ENCODE peak calls at places on chromosomes 16 and 17, in six cellular contexts. One of them, this sample, is unnamed.
A peak's percentile ranks its signal among the peaks of the same experiment; 100 is the strongest.

GRCh38 chr17:40021471-40021961 is 6.3 kb downstream of the CSF3 start:
- DNase-seq in mesenchymal stem cell: peak; percentile 55
- DNase-seq in IMR-90: peak; percentile 61
- DNase-seq in trophoblast cell: no peak
- DNase-seq in H1: no peak
- DNase-seq in neuronal stem cell: no peak
- DNase-seq in this sample: no peak

GRCh38 chr17:59839646-59840328 is 53.0 kb downstream of the TUBD1 start:
- DNase-seq in neuronal stem cell: no peak
- DNase-seq in H1: no peak
- DNase-seq in trophoblast cell: peak; percentile 84
- DNase-seq in mesenchymal stem cell: no peak
- DNase-seq in IMR-90: no peak
- DNase-seq in this sample: no peak

GRCh38 chr16:57611184-57611583 is 17.2 kb upstream of the ADGRG1 start:
- DNase-seq in mesenchymal stem cell: no peak
- DNase-seq in neuronal stem cell: no peak
- DNase-seq in trophoblast cell: peak; percentile 71
- DNase-seq in IMR-90: peak; percentile 81
- DNase-seq in H1: no peak
- DNase-seq in this sample: no peak

GRCh38 chr16:80580109-80580832 is 39.5 kb downstream of the DYNLRB2 start:
- DNase-seq in IMR-90: peak; percentile 45
- DNase-seq in neuronal stem cell: no peak
- DNase-seq in mesenchymal stem cell: no peak
- DNase-seq in trophoblast cell: no peak
- DNase-seq in H1: no peak
- DNase-seq in this sample: no peak

GRCh38 chr17:76736349-76737081 is 616 bp downstream of the SRSF2 start:
- DNase-seq in IMR-90: peak; percentile 60
- DNase-seq in H1: peak; percentile 60
- DNase-seq in neuronal stem cell: peak; percentile 75
- DNase-seq in trophoblast cell: peak; percentile 73
- DNase-seq in mesenchymal stem cell: peak; percentile 76
- DNase-seq in this sample: peak; percentile 73

GRCh38 chr16:27347930-27348685 is 34.3 kb downstream of the IL4R start:
- DNase-seq in IMR-90: no peak
- DNase-seq in mesenchymal stem cell: no peak
- DNase-seq in H1: no peak
- DNase-seq in neuronal stem cell: no peak
- DNase-seq in trophoblast cell: no peak
- DNase-seq in this sample: no peak

GRCh38 chr16:6148361-6148760 is 1050.8 kb upstream of the EEF2KMT start:
- DNase-seq in IMR-90: no peak
- DNase-seq in mesenchymal stem cell: no peak
- DNase-seq in trophoblast cell: no peak
- DNase-seq in H1: no peak
- DNase-seq in neuronal stem cell: no peak
- DNase-seq in this sample: no peak

GRCh38 chr16:50616883-50617629 is 64.1 kb downstream of the SNX20 start:
- DNase-seq in trophoblast cell: no peak
- DNase-seq in H1: no peak
- DNase-seq in IMR-90: no peak
- DNase-seq in neuronal stem cell: no peak
- DNase-seq in mesenchymal stem cell: no peak
- DNase-seq in this sample: peak; percentile 87

GRCh38 chr17:1087381-1088241 is 90.7 kb downstream of the TIMM22 start:
- DNase-seq in IMR-90: no peak
- DNase-seq in H1: peak; percentile 85
- DNase-seq in neuronal stem cell: no peak
- DNase-seq in mesenchymal stem cell: no peak
- DNase-seq in trophoblast cell: no peak
- DNase-seq in this sample: peak; percentile 67

GRCh38 chr17:17740627-17741237 is 59.5 kb downstream of the RAI1 start:
- DNase-seq in H1: no peak
- DNase-seq in trophoblast cell: no peak
- DNase-seq in neuronal stem cell: no peak
- DNase-seq in mesenchymal stem cell: no peak
- DNase-seq in IMR-90: no peak
- DNase-seq in this sample: no peak

GRCh38 chr17:4704991-4705390 is 1.1 kb upstream of the PELP1 start:
- DNase-seq in H1: no peak
- DNase-seq in neuronal stem cell: no peak
- DNase-seq in trophoblast cell: no peak
- DNase-seq in IMR-90: no peak
- DNase-seq in mesenchymal stem cell: no peak
- DNase-seq in this sample: no peak

GRCh38 chr17:41619162-41619933 is 5.0 kb downstream of the KRT17 start:
- DNase-seq in neuronal stem cell: no peak
- DNase-seq in trophoblast cell: no peak
- DNase-seq in IMR-90: no peak
- DNase-seq in mesenchymal stem cell: no peak
- DNase-seq in H1: no peak
- DNase-seq in this sample: no peak

GRCh38 chr17:19399750-19400450 is 11.1 kb upstream of the RNF112 start:
- DNase-seq in H1: no peak
- DNase-seq in trophoblast cell: no peak
- DNase-seq in IMR-90: no peak
- DNase-seq in neuronal stem cell: no peak
- DNase-seq in mesenchymal stem cell: no peak
- DNase-seq in this sample: no peak

GRCh38 chr16:17223576-17223975 is 247.2 kb downstream of the XYLT1 start:
- DNase-seq in neuronal stem cell: no peak
- DNase-seq in H1: no peak
- DNase-seq in IMR-90: no peak
- DNase-seq in trophoblast cell: no peak
- DNase-seq in mesenchymal stem cell: no peak
- DNase-seq in this sample: no peak

GRCh38 chr17:57154896-57155295 is 69.8 kb downstream of the AKAP1 start:
- DNase-seq in IMR-90: no peak
- DNase-seq in neuronal stem cell: no peak
- DNase-seq in H1: no peak
- DNase-seq in trophoblast cell: no peak
- DNase-seq in mesenchymal stem cell: no peak
- DNase-seq in this sample: no peak

GRCh38 chr16:1058216-1058615 is 14.3 kb upstream of the SSTR5 start:
- DNase-seq in IMR-90: no peak
- DNase-seq in neuronal stem cell: no peak
- DNase-seq in mesenchymal stem cell: no peak
- DNase-seq in H1: no peak
- DNase-seq in trophoblast cell: no peak
- DNase-seq in this sample: no peak

GRCh38 chr16:20167323-20167722 is 93.6 kb upstream of the GPR139 start:
- DNase-seq in mesenchymal stem cell: no peak
- DNase-seq in trophoblast cell: no peak
- DNase-seq in neuronal stem cell: no peak
- DNase-seq in IMR-90: no peak
- DNase-seq in H1: no peak
- DNase-seq in this sample: no peak

GRCh38 chr17:77326636-77327035 is 185.9 kb downstream of the SEC14L1 start:
- DNase-seq in mesenchymal stem cell: no peak
- DNase-seq in IMR-90: no peak
- DNase-seq in neuronal stem cell: no peak
- DNase-seq in H1: no peak
- DNase-seq in trophoblast cell: no peak
- DNase-seq in this sample: no peak

GRCh38 chr17:80071116-80071980 is 30.0 kb upstream of the GAA start:
- DNase-seq in neuronal stem cell: no peak
- DNase-seq in H1: no peak
- DNase-seq in IMR-90: peak; percentile 40
- DNase-seq in mesenchymal stem cell: no peak
- DNase-seq in trophoblast cell: no peak
- DNase-seq in this sample: no peak

GRCh38 chr16:3122926-3123570 is 10.7 kb downstream of the ZNF205 start:
- DNase-seq in neuronal stem cell: no peak
- DNase-seq in H1: no peak
- DNase-seq in mesenchymal stem cell: no peak
- DNase-seq in trophoblast cell: no peak
- DNase-seq in IMR-90: no peak
- DNase-seq in this sample: no peak

GRCh38 chr16:30005341-30006094 is 5.3 kb downstream of the DOC2A start:
- DNase-seq in mesenchymal stem cell: peak; percentile 49
- DNase-seq in neuronal stem cell: no peak
- DNase-seq in H1: no peak
- DNase-seq in trophoblast cell: peak; percentile 64
- DNase-seq in IMR-90: peak; percentile 31
- DNase-seq in this sample: peak; percentile 48

GRCh38 chr17:1054656-1055055 is 57.7 kb downstream of the TIMM22 start:
- DNase-seq in trophoblast cell: no peak
- DNase-seq in H1: no peak
- DNase-seq in neuronal stem cell: no peak
- DNase-seq in mesenchymal stem cell: no peak
- DNase-seq in IMR-90: no peak
- DNase-seq in this sample: no peak

GRCh38 chr17:1647802-1648581 is 1.7 kb downstream of the RILP start:
- DNase-seq in mesenchymal stem cell: no peak
- DNase-seq in IMR-90: no peak
- DNase-seq in H1: peak; percentile 85
- DNase-seq in trophoblast cell: no peak
- DNase-seq in neuronal stem cell: no peak
- DNase-seq in this sample: peak; percentile 83

GRCh38 chr17:28404812-28405570 is 1.0 kb downstream of the SLC46A1 start:
- DNase-seq in mesenchymal stem cell: no peak
- DNase-seq in trophoblast cell: no peak
- DNase-seq in H1: peak; percentile 64
- DNase-seq in IMR-90: no peak
- DNase-seq in neuronal stem cell: no peak
- DNase-seq in this sample: no peak

GRCh38 chr17:10092595-10092994 is 105.8 kb downstream of the GAS7 start:
- DNase-seq in neuronal stem cell: no peak
- DNase-seq in trophoblast cell: peak; percentile 69
- DNase-seq in mesenchymal stem cell: no peak
- DNase-seq in IMR-90: no peak
- DNase-seq in H1: no peak
- DNase-seq in this sample: no peak

GRCh38 chr16:71387045-71387871 is 28.7 kb downstream of the CALB2 start:
- DNase-seq in neuronal stem cell: no peak
- DNase-seq in IMR-90: no peak
- DNase-seq in trophoblast cell: no peak
- DNase-seq in H1: no peak
- DNase-seq in mesenchymal stem cell: no peak
- DNase-seq in this sample: peak; percentile 64

GRCh38 chr17:66343531-66344078 is 41.2 kb downstream of the PRKCA start:
- DNase-seq in IMR-90: no peak
- DNase-seq in mesenchymal stem cell: no peak
- DNase-seq in H1: no peak
- DNase-seq in trophoblast cell: no peak
- DNase-seq in neuronal stem cell: no peak
- DNase-seq in this sample: no peak

GRCh38 chr16:31371008-31371407 is 16.0 kb downstream of the ITGAX start:
- DNase-seq in neuronal stem cell: no peak
- DNase-seq in trophoblast cell: no peak
- DNase-seq in IMR-90: no peak
- DNase-seq in mesenchymal stem cell: no peak
- DNase-seq in H1: no peak
- DNase-seq in this sample: no peak

GRCh38 chr16:5019775-5020174 is 14.0 kb downstream of the NAGPA start:
- DNase-seq in IMR-90: no peak
- DNase-seq in H1: no peak
- DNase-seq in neuronal stem cell: no peak
- DNase-seq in trophoblast cell: no peak
- DNase-seq in mesenchymal stem cell: no peak
- DNase-seq in this sample: no peak
- H3K79me1 ChIP-seq in IMR-90: no peaks in the 10 kb centered on the region
- H3K79me1 ChIP-seq in H1: no peaks in the 10 kb centered on the region
- H3K79me1 ChIP-seq in neuronal stem cell: no peaks in the 10 kb centered on the region
- H3K79me1 ChIP-seq in trophoblast cell: no peaks in the 10 kb centered on the region
- H3K79me1 ChIP-seq in mesenchymal stem cell: no peaks in the 10 kb centered on the region
- H3K79me1 ChIP-seq in this sample: no peaks in the 10 kb centered on the region

DNA sequence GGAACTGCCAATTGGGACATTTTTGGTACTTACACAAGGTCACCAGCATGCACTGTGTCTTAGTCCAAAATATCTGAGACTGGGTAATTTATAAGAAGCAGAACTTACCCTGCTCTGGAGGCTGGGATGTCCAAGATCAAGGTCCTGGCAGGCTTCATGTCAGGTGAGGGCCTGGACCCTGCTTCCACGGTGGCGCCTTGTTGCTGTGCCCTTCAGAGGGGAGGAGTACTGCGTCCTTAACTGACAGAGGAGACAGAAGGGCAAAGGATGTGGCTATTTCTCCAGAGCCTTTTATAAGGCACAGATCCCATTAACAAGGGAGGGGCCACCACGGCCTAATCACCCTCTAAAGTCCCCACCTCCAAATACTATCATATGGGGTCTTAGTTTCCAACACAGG is 178.9 kb downstream of the C16orf95 start:
- DNase-seq in mesenchymal stem cell: no peak
- DNase-seq in trophoblast cell: no peak
- DNase-seq in H1: no peak
- DNase-seq in IMR-90: no peak
- DNase-seq in neuronal stem cell: no peak
- DNase-seq in this sample: no peak
- H3K4me3 ChIP-seq in mesenchymal stem cell: no peak overlapping the region
- H3K4me3 ChIP-seq in trophoblast cell: no peak overlapping the region
- H3K4me3 ChIP-seq in H1: no peak overlapping the region
- H3K4me3 ChIP-seq in IMR-90: no peak overlapping the region
- H3K4me3 ChIP-seq in neuronal stem cell: no peak overlapping the region
- H3K4me3 ChIP-seq in this sample: no peak overlapping the region

GRCh38 chr17:2796164-2797140 is at the start of gene RAP1GAP2:
- DNase-seq in trophoblast cell: peak; percentile 13
- DNase-seq in neuronal stem cell: no peak
- DNase-seq in IMR-90: no peak
- DNase-seq in H1: no peak
- DNase-seq in mesenchymal stem cell: no peak
- DNase-seq in this sample: no peak
- H3K23ac ChIP-seq in trophoblast cell: peak within 1 kb of the TSS; percentile 35
- H3K23ac ChIP-seq in neuronal stem cell: peak within 1 kb of the TSS; percentile 91
- H3K23ac ChIP-seq in IMR-90: no peak within 1 kb of the TSS
- H3K23ac ChIP-seq in H1: no peak within 1 kb of the TSS
- H3K23ac ChIP-seq in mesenchymal stem cell: no peak within 1 kb of the TSS
- H3K23ac ChIP-seq in this sample: no peak within 1 kb of the TSS

GRCh38 chr16:61295311-61295710 is 740.9 kb downstream of the CDH8 start:
- DNase-seq in trophoblast cell: peak; percentile 31
- DNase-seq in H1: no peak
- DNase-seq in IMR-90: no peak
- DNase-seq in mesenchymal stem cell: no peak
- DNase-seq in neuronal stem cell: no peak
- DNase-seq in this sample: peak; percentile 4

DNA sequence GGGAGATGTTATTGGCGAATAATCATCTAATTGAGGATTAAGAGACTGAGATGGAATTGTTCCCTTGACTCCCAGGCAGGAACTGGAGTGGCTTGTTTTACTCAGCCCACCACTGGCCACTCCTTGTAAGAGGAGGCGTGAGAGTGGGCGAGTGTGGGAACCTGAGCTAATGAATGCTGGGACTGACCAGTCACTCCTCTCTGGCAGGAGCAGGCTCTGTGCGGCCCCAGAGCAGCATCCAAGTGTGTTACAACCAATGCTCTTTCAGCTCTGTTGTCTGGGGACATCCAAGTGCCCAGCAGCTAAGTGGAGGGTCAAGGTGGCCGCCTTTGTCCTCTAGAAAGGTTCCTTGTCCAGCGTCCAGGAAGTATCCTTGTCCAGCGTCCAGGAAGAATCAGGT is 739.9 kb downstream of the CDH8 start:
- DNase-seq in IMR-90: no peak
- DNase-seq in trophoblast cell: no peak
- DNase-seq in neuronal stem cell: no peak
- DNase-seq in H1: no peak
- DNase-seq in mesenchymal stem cell: no peak
- DNase-seq in this sample: no peak
- H3K79me1 ChIP-seq in IMR-90: no peaks in the 10 kb centered on the region
- H3K79me1 ChIP-seq in trophoblast cell: no peaks in the 10 kb centered on the region
- H3K79me1 ChIP-seq in neuronal stem cell: no peaks in the 10 kb centered on the region
- H3K79me1 ChIP-seq in H1: no peaks in the 10 kb centered on the region
- H3K79me1 ChIP-seq in mesenchymal stem cell: no peaks in the 10 kb centered on the region
- H3K79me1 ChIP-seq in this sample: no peaks in the 10 kb centered on the region

GRCh38 chr16:88806491-88807111 is 3.0 kb downstream of the CDT1 start:
- DNase-seq in neuronal stem cell: no peak
- DNase-seq in IMR-90: no peak
- DNase-seq in trophoblast cell: no peak
- DNase-seq in mesenchymal stem cell: no peak
- DNase-seq in H1: no peak
- DNase-seq in this sample: no peak
- H3K4me3 ChIP-seq in neuronal stem cell: no peak overlapping the region
- H3K4me3 ChIP-seq in IMR-90: no peak overlapping the region
- H3K4me3 ChIP-seq in trophoblast cell: no peak overlapping the region
- H3K4me3 ChIP-seq in mesenchymal stem cell: no peak overlapping the region
- H3K4me3 ChIP-seq in H1: no peak overlapping the region
- H3K4me3 ChIP-seq in this sample: no peak overlapping the region

This sample was measured in mesendoderm.